ENCODE peak calls at places on chromosomes 13 and 19, in five cellular contexts. One of them, this sample, is unnamed.

GRCh38 chr19:11324079-11324661 is 15.3 kb downstream of the RAB3D start:
- DNase-seq in HepG2: peak; percentile 86
- DNase-seq in GM12878: peak; percentile 71
- DNase-seq in HL-60: peak; percentile 100
- DNase-seq in H1: no peak
- DNase-seq in this sample: peak; percentile 37

GRCh38 chr13:99860736-99861135 is 110.8 kb downstream of the ZIC5 start:
- DNase-seq in GM12878: no peak
- DNase-seq in HepG2: no peak
- DNase-seq in H1: no peak
- DNase-seq in HL-60: no peak
- DNase-seq in this sample: no peak

GRCh38 chr19:42397315-42398166 is 7.4 kb upstream of the CNFN start:
- DNase-seq in H1: no peak
- DNase-seq in GM12878: no peak
- DNase-seq in HL-60: no peak
- DNase-seq in HepG2: no peak
- DNase-seq in this sample: peak; percentile 24

GRCh38 chr13:21399741-21400140 is 59.4 kb downstream of the ZDHHC20 start:
- DNase-seq in H1: no peak
- DNase-seq in HL-60: no peak
- DNase-seq in GM12878: no peak
- DNase-seq in HepG2: no peak
- DNase-seq in this sample: no peak

GRCh38 chr19:38736413-38737280 is 7.6 kb downstream of the CAPN12 start:
- DNase-seq in GM12878: peak; percentile 17
- DNase-seq in HepG2: no peak
- DNase-seq in H1: peak; percentile 91
- DNase-seq in HL-60: no peak
- DNase-seq in this sample: peak; percentile 99

GRCh38 chr13:103431880-103432279 is 365.7 kb upstream of the SLC10A2 start:
- DNase-seq in HL-60: no peak
- DNase-seq in HepG2: no peak
- DNase-seq in GM12878: no peak
- DNase-seq in H1: no peak
- DNase-seq in this sample: no peak

GRCh38 chr19:46704379-46705076 is 12.4 kb downstream of the PRKD2 start:
- DNase-seq in HL-60: peak; percentile 78
- DNase-seq in H1: peak; percentile 100
- DNase-seq in GM12878: no peak
- DNase-seq in HepG2: peak; percentile 29
- DNase-seq in this sample: peak; percentile 81

GRCh38 chr19:31361728-31362127 is 12.5 kb upstream of the TSHZ3 start:
- DNase-seq in GM12878: no peak
- DNase-seq in HL-60: no peak
- DNase-seq in H1: no peak
- DNase-seq in HepG2: no peak
- DNase-seq in this sample: no peak

GRCh38 chr19:35986664-35987570 is 8.1 kb upstream of the SDHAF1 start:
- DNase-seq in HepG2: no peak
- DNase-seq in GM12878: no peak
- DNase-seq in HL-60: peak; percentile 78
- DNase-seq in H1: peak; percentile 80
- DNase-seq in this sample: no peak

GRCh38 chr13:69704311-69704710 is 403.3 kb upstream of the ATXN8OS start:
- DNase-seq in HepG2: no peak
- DNase-seq in GM12878: no peak
- DNase-seq in HL-60: no peak
- DNase-seq in H1: no peak
- DNase-seq in this sample: no peak

GRCh38 chr13:99214232-99214631 is 13.6 kb downstream of the UBAC2 start:
- DNase-seq in GM12878: peak; percentile 67
- DNase-seq in H1: no peak
- DNase-seq in HL-60: no peak
- DNase-seq in HepG2: no peak
- DNase-seq in this sample: no peak

GRCh38 chr13:114101831-114102520 is 30.4 kb downstream of the RASA3 start:
- DNase-seq in H1: no peak
- DNase-seq in HepG2: no peak
- DNase-seq in GM12878: no peak
- DNase-seq in HL-60: no peak
- DNase-seq in this sample: no peak

GRCh38 chr13:73966331-73966730 is 167.9 kb downstream of the KLF12 start:
- DNase-seq in H1: no peak
- DNase-seq in HepG2: no peak
- DNase-seq in HL-60: no peak
- DNase-seq in GM12878: no peak
- DNase-seq in this sample: no peak

GRCh38 chr13:32415019-32415418 is 12.9 kb downstream of the N4BP2L1 start:
- DNase-seq in H1: no peak
- DNase-seq in GM12878: no peak
- DNase-seq in HL-60: peak; percentile 47
- DNase-seq in HepG2: no peak
- DNase-seq in this sample: peak; percentile 25

GRCh38 chr19:1064661-1065605 is 2.0 kb upstream of the ARHGAP45 start:
- DNase-seq in GM12878: no peak
- DNase-seq in HepG2: no peak
- DNase-seq in H1: peak; percentile 88
- DNase-seq in HL-60: peak; percentile 72
- DNase-seq in this sample: no peak

GRCh38 chr13:29676535-29676934 is 81.0 kb upstream of the SLC7A1 start:
- DNase-seq in HL-60: no peak
- DNase-seq in GM12878: no peak
- DNase-seq in H1: no peak
- DNase-seq in HepG2: no peak
- DNase-seq in this sample: no peak

GRCh38 chr19:14559916-14560775 is 11.7 kb downstream of the NDUFB7 start:
- DNase-seq in HepG2: no peak
- DNase-seq in GM12878: no peak
- DNase-seq in H1: no peak
- DNase-seq in HL-60: no peak
- DNase-seq in this sample: no peak

GRCh38 chr13:41222259-41222852 is 28.0 kb upstream of the KBTBD7 start:
- DNase-seq in H1: peak; percentile 62
- DNase-seq in HepG2: peak; percentile 50
- DNase-seq in GM12878: peak; percentile 34
- DNase-seq in HL-60: peak; percentile 68
- DNase-seq in this sample: peak; percentile 59

GRCh38 chr13:111262715-111263114 is 57.7 kb upstream of the TEX29 start:
- DNase-seq in GM12878: no peak
- DNase-seq in HL-60: no peak
- DNase-seq in H1: peak; percentile 35
- DNase-seq in HepG2: no peak
- DNase-seq in this sample: no peak

GRCh38 chr19:49396738-49397505 is 8.9 kb downstream of the KASH5 start:
- DNase-seq in HepG2: no peak
- DNase-seq in HL-60: no peak
- DNase-seq in GM12878: no peak
- DNase-seq in H1: no peak
- DNase-seq in this sample: no peak

GRCh38 chr13:113001251-113002140 is 32.5 kb downstream of the MCF2L start:
- DNase-seq in HepG2: peak; percentile 47
- DNase-seq in GM12878: no peak
- DNase-seq in HL-60: no peak
- DNase-seq in H1: no peak
- DNase-seq in this sample: no peak

GRCh38 chr13:113004126-113004525 is 35.1 kb downstream of the MCF2L start:
- DNase-seq in HL-60: no peak
- DNase-seq in H1: no peak
- DNase-seq in HepG2: no peak
- DNase-seq in GM12878: no peak
- DNase-seq in this sample: no peak

GRCh38 chr13:113000575-113000974 is 31.6 kb downstream of the MCF2L start:
- DNase-seq in GM12878: no peak
- DNase-seq in H1: no peak
- DNase-seq in HepG2: no peak
- DNase-seq in HL-60: no peak
- DNase-seq in this sample: no peak

GRCh38 chr13:113002891-113003290 is 33.9 kb downstream of the MCF2L start:
- DNase-seq in HL-60: no peak
- DNase-seq in HepG2: no peak
- DNase-seq in H1: no peak
- DNase-seq in GM12878: no peak
- DNase-seq in this sample: no peak

GRCh38 chr13:113002206-113002821 is 33.3 kb downstream of the MCF2L start:
- DNase-seq in HepG2: peak; percentile 61
- DNase-seq in GM12878: no peak
- DNase-seq in HL-60: no peak
- DNase-seq in H1: peak; percentile 84
- DNase-seq in this sample: peak; percentile 35
- TF ChIP-seq GABPA in HepG2: no peak
- TF ChIP-seq GABPA in GM12878: no peak
- TF ChIP-seq GABPA in HL-60: no peak
- TF ChIP-seq GABPA in H1: peak; percentile 73
- TF ChIP-seq GABPA in this sample: no peak

GRCh38 chr13:51614350-51614786 is 30.1 kb downstream of the WDFY2 start:
- DNase-seq in GM12878: peak; percentile 56
- DNase-seq in HL-60: peak; percentile 85
- DNase-seq in H1: no peak
- DNase-seq in HepG2: no peak
- DNase-seq in this sample: no peak
- TF ChIP-seq GABPA in GM12878: peak; percentile 82
- TF ChIP-seq GABPA in HL-60: peak; percentile 82
- TF ChIP-seq GABPA in H1: no peak
- TF ChIP-seq GABPA in HepG2: no peak
- TF ChIP-seq GABPA in this sample: no peak

GRCh38 chr19:53875602-53876340 is 6.2 kb upstream of the PRKCG start:
- DNase-seq in HL-60: no peak
- DNase-seq in H1: no peak
- DNase-seq in GM12878: no peak
- DNase-seq in HepG2: no peak
- DNase-seq in this sample: no peak

GRCh38 chr19:53878786-53879144 is 3.2 kb upstream of the PRKCG start:
- DNase-seq in GM12878: no peak
- DNase-seq in H1: no peak
- DNase-seq in HL-60: no peak
- DNase-seq in HepG2: no peak
- DNase-seq in this sample: no peak

GRCh38 chr19:53879145-53880037 is 2.6 kb upstream of the PRKCG start:
- DNase-seq in GM12878: no peak
- DNase-seq in HepG2: peak; percentile 86
- DNase-seq in H1: peak; percentile 100
- DNase-seq in HL-60: peak; percentile 70
- DNase-seq in this sample: peak; percentile 91

GRCh38 chr19:53876651-53877224 is 5.3 kb upstream of the PRKCG start:
- DNase-seq in GM12878: no peak
- DNase-seq in HL-60: no peak
- DNase-seq in HepG2: no peak
- DNase-seq in H1: no peak
- DNase-seq in this sample: no peak

GRCh38 chr19:53877361-53877766 is 4.6 kb upstream of the PRKCG start:
- DNase-seq in GM12878: no peak
- DNase-seq in HepG2: no peak
- DNase-seq in H1: no peak
- DNase-seq in HL-60: no peak
- DNase-seq in this sample: no peak
- TF ChIP-seq GABPA in GM12878: no peak
- TF ChIP-seq GABPA in HepG2: no peak
- TF ChIP-seq GABPA in H1: no peak
- TF ChIP-seq GABPA in HL-60: no peak
- TF ChIP-seq GABPA in this sample: no peak

GRCh38 chr19:6458695-6459355 is 767 bp downstream of the SLC25A23 start:
- DNase-seq in GM12878: no peak
- DNase-seq in HepG2: no peak
- DNase-seq in HL-60: no peak
- DNase-seq in H1: no peak
- DNase-seq in this sample: no peak
- TF ChIP-seq GABPA in GM12878: no peak
- TF ChIP-seq GABPA in HepG2: no peak
- TF ChIP-seq GABPA in HL-60: no peak
- TF ChIP-seq GABPA in H1: no peak
- TF ChIP-seq GABPA in this sample: no peak

GRCh38 chr13:79228972-79229371 is 177.1 kb downstream of the RBM26 start:
- DNase-seq in HepG2: no peak
- DNase-seq in GM12878: no peak
- DNase-seq in H1: no peak
- DNase-seq in HL-60: no peak
- DNase-seq in this sample: no peak
- TF ChIP-seq GABPA in HepG2: no peak
- TF ChIP-seq GABPA in GM12878: no peak
- TF ChIP-seq GABPA in H1: no peak
- TF ChIP-seq GABPA in HL-60: no peak
- TF ChIP-seq GABPA in this sample: no peak

DNA sequence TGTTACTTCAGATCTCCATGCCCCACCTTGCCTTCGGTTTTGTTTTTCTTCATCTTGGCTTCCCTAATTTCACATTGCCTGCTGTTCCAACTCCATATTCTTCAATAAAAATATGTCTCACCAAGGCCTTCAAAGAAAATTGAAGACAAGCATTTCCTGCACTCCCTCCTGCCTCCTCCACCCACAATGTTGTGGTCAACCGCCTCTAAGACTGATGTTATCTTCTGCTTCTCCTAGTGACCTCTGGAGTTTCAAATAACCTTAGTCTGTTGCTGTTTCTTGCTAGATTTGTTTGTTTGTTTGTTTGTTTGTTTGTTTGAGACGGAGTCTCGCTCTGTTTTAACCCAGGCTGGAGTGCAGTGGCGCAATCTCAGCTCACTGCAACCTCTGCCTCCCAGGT is 14.6 kb downstream of the PLD3 start:
- DNase-seq in GM12878: no peak
- DNase-seq in H1: no peak
- DNase-seq in HepG2: no peak
- DNase-seq in HL-60: peak; percentile 67
- DNase-seq in this sample: peak; percentile 61
- TF ChIP-seq GABPA in GM12878: no peak
- TF ChIP-seq GABPA in H1: no peak
- TF ChIP-seq GABPA in HepG2: no peak
- TF ChIP-seq GABPA in HL-60: no peak
- TF ChIP-seq GABPA in this sample: no peak

This sample was measured in K562.